ENCODE peak calls at places on chromosomes 2 and 18, in six cellular contexts. K, M, J, N, E and D are unnamed samples.

GRCh38 chr2:4782647-4783046 is 909.5 kb upstream of the SOX11 start:
- DNase-seq in K (no peak), M (no peak), J (no peak), N (no peak), E (no peak), D (no peak)

GRCh38 chr2:168740360-168740759 is 62.1 kb upstream of the NOSTRIN start:
- DNase-seq in K (no peak), M (no peak), J (no peak), N (no peak), E (no peak), D (no peak)

GRCh38 chr2:226427538-226428307 is 371.9 kb downstream of the IRS1 start:
- DNase-seq in K (no peak), M (no peak), J (no peak), N (peak), E (no peak), D (peak)

GRCh38 chr2:240567872-240568677 is at the start of gene RNPEPL1:
- DNase-seq in K (peak), M (peak), J (peak), N (no peak), E (peak), D (peak)

GRCh38 chr2:123080331-123080730 is 944.8 kb upstream of the CNTNAP5 start:
- DNase-seq in K (no peak), M (no peak), J (no peak), N (no peak), E (no peak), D (no peak)

GRCh38 chr2:25948437-25948836 is 33.9 kb downstream of the KIF3C start:
- DNase-seq in K (no peak), M (no peak), J (no peak), N (no peak), E (no peak), D (no peak)

GRCh38 chr2:197782121-197782520 is 3.0 kb downstream of the BOLL start:
- DNase-seq in K (no peak), M (no peak), J (no peak), N (no peak), E (no peak), D (no peak)

GRCh38 chr18:57587262-57587661 is 760 bp upstream of the FECH start:
- DNase-seq in K (peak), M (no peak), J (no peak), N (no peak), E (no peak), D (no peak)

GRCh38 chr2:83196225-83196624 is 1262.9 kb downstream of the SUCLG1 start:
- DNase-seq in K (no peak), M (peak), J (no peak), N (peak), E (no peak), D (peak)

GRCh38 chr2:46849741-46850474 is 65.7 kb downstream of the MCFD2 start:
- DNase-seq in K (peak), M (peak), J (no peak), N (no peak), E (no peak), D (no peak)

GRCh38 chr2:164430166-164430783 is 191.0 kb downstream of the GRB14 start:
- DNase-seq in K (no peak), M (peak), J (peak), N (peak), E (no peak), D (peak)

GRCh38 chr2:86302320-86302719 is 35.1 kb downstream of the REEP1 start:
- DNase-seq in K (no peak), M (no peak), J (no peak), N (no peak), E (no peak), D (no peak)

GRCh38 chr18:78595453-78595852 is 384.2 kb upstream of the SALL3 start:
- DNase-seq in K (no peak), M (no peak), J (no peak), N (no peak), E (no peak), D (no peak)

GRCh38 chr18:36296591-36297418 is 708 bp upstream of the FHOD3 start:
- DNase-seq in K (peak), M (peak), J (peak), N (peak), E (peak), D (peak)

GRCh38 chr2:71457123-71457958 is 4.0 kb downstream of the DYSF start:
- DNase-seq in K (peak), M (no peak), J (no peak), N (no peak), E (peak), D (no peak)

GRCh38 chr2:216350214-216350789 is 22.0 kb downstream of the MARCHF4 start:
- DNase-seq in K (peak), M (peak), J (no peak), N (no peak), E (peak), D (peak)

GRCh38 chr18:2222270-2223185 is 348.8 kb downstream of the METTL4 start:
- DNase-seq in K (no peak), M (peak), J (no peak), N (no peak), E (no peak), D (no peak)

GRCh38 chr2:2650608-2651375 is 319.7 kb upstream of the MYT1L start:
- DNase-seq in K (no peak), M (no peak), J (no peak), N (no peak), E (no peak), D (no peak)

GRCh38 chr2:2647156-2647555 is 316.1 kb upstream of the MYT1L start:
- DNase-seq in K (no peak), M (no peak), J (no peak), N (no peak), E (no peak), D (no peak)

GRCh38 chr2:2646312-2647051 is 315.4 kb upstream of the MYT1L start:
- DNase-seq in K (no peak), M (no peak), J (no peak), N (no peak), E (no peak), D (no peak)

GRCh38 chr2:2649109-2650072 is 318.3 kb upstream of the MYT1L start:
- DNase-seq in K (no peak), M (no peak), J (no peak), N (no peak), E (no peak), D (no peak)

GRCh38 chr2:2648094-2648493 is 317.0 kb upstream of the MYT1L start:
- DNase-seq in K (no peak), M (no peak), J (no peak), N (no peak), E (no peak), D (no peak)
- TF ChIP-seq JUN in K (no peak), M (no peak), J (no peak), N (no peak), E (no peak), D (no peak)

GRCh38 chr2:233091595-233092375 is 31.6 kb downstream of the INPP5D start:
- DNase-seq in K (peak), M (no peak), J (no peak), N (no peak), E (no peak), D (no peak)
- TF ChIP-seq JUN in K (no peak), M (no peak), J (no peak), N (no peak), E (no peak), D (no peak)

DNA sequence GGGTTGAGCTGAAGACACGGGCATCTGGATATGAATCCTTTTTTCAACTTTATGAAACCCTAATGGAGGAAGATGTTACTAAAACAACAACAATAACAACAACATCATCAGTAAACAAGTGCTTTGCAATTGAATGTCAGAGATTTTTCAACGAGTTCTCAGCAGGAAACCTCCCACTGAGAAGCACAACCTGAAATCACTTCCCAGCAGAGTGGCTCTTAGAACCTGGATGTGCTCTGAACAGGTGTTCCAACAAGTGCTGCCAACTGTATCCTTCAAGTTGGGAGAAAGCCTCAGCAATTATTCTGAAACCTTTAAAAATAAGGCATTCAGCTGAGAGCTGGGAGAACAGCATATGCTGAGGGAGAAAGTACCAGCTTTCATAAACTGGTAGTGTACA is 1622.7 kb upstream of the CELF4 start:
- DNase-seq in K (no peak), M (no peak), J (no peak), N (no peak), E (no peak), D (no peak)
- TF ChIP-seq JUN in K (no peak), M (no peak), J (no peak), N (no peak), E (no peak), D (no peak)

GRCh38 chr18:32381761-32382160 is 88.9 kb downstream of the GAREM1 start:
- DNase-seq in K (no peak), M (no peak), J (no peak), N (no peak), E (no peak), D (no peak)
- TF ChIP-seq JUN in K (no peak), M (no peak), J (no peak), N (no peak), E (no peak), D (no peak)

DNA sequence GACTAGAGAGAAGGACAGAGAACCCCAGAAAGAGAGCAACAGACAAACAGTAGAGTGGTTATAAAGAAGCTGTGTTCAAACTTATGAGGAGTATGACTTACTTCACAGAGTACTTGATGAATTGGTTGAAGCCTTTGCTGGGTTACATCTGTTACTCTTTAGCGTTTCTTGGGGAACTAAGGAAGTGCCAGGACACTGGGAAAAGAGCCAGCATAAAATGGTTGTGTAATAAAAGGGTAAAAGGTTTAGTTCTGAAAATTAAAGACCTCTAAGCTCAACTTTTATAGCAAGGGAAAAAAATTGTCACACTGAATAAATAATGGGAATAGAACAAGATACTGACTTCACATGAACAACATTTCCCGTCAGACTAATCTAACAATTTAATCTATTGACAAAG is 17.0 kb upstream of the STAT4 start:
- DNase-seq in K (no peak), M (peak), J (no peak), N (no peak), E (no peak), D (peak)
- TF ChIP-seq JUN in K (no peak), M (no peak), J (no peak), N (no peak), E (no peak), D (no peak)

GRCh38 chr18:44393406-44393805 is 287.3 kb upstream of the SETBP1 start:
- DNase-seq in K (no peak), M (no peak), J (no peak), N (no peak), E (no peak), D (no peak)
- TF ChIP-seq JUN in K (no peak), M (no peak), J (no peak), N (no peak), E (no peak), D (no peak)